ENCODE peak calls at places on chromosomes 3 and 15, in five cellular contexts. J, A, S, I and G are unnamed samples.

GRCh38 chr15:94611656-94612055 is 380.3 kb downstream of the MCTP2 start:
- DNase-seq in J (no peak), A (no peak), S (no peak), I (no peak), G (no peak)

GRCh38 chr3:57682284-57682683 is 10.6 kb downstream of the DENND6A start:
- DNase-seq in J (no peak), A (peak; percentile 21), S (no peak), I (no peak), G (no peak)

GRCh38 chr15:40421246-40422157 is 15.9 kb downstream of the IVD start:
- DNase-seq in J (no peak), A (peak; percentile 66), S (peak; percentile 95), I (peak; percentile 91), G (peak; percentile 87)

GRCh38 chr15:42921049-42921731 is 612 bp upstream of the TTBK2 start:
- DNase-seq in J (peak; percentile 12), A (no peak), S (no peak), I (peak; percentile 18), G (no peak)

GRCh38 chr3:68996356-68996995 is 17.0 kb downstream of the EOGT start:
- DNase-seq in J (peak; percentile 75), A (peak; percentile 61), S (no peak), I (no peak), G (no peak)

GRCh38 chr3:149095487-149095886 is 9.2 kb upstream of the HLTF start:
- DNase-seq in J (no peak), A (no peak), S (no peak), I (peak; percentile 64), G (peak; percentile 64)

GRCh38 chr3:50008931-50009330 is 69.0 kb downstream of the RBM6 start:
- DNase-seq in J (peak; percentile 43), A (peak; percentile 19), S (no peak), I (no peak), G (no peak)

GRCh38 chr3:194485471-194485875 is 1.3 kb downstream of the ATP13A3 start:
- DNase-seq in J (peak; percentile 59), A (no peak), S (no peak), I (no peak), G (peak; percentile 37)

GRCh38 chr15:71328453-71328852 is 213.2 kb downstream of the THSD4 start:
- DNase-seq in J (no peak), A (peak; percentile 36), S (no peak), I (no peak), G (no peak)

GRCh38 chr3:171809513-171810277 is 588 bp downstream of the PLD1 start:
- DNase-seq in J (peak; percentile 91), A (peak; percentile 95), S (peak; percentile 88), I (peak; percentile 59), G (peak; percentile 72)

GRCh38 chr3:179750720-179751328 is 98.0 kb downstream of the USP13 start:
- DNase-seq in J (peak; percentile 8), A (peak; percentile 38), S (no peak), I (no peak), G (no peak)

GRCh38 chr3:177642042-177642441 is 444.8 kb upstream of the TBL1XR1 start:
- DNase-seq in J (no peak), A (no peak), S (no peak), I (no peak), G (no peak)

GRCh38 chr3:52435246-52436101 is 9.4 kb downstream of the SEMA3G start:
- DNase-seq in J (no peak), A (no peak), S (no peak), I (no peak), G (no peak)

GRCh38 chr3:68025189-68025588 is 370.8 kb upstream of the SUCLG2 start:
- DNase-seq in J (no peak), A (no peak), S (no peak), I (no peak), G (no peak)

GRCh38 chr3:11240496-11240895 is 31.7 kb upstream of the ATG7 start:
- DNase-seq in J (peak; percentile 27), A (no peak), S (no peak), I (no peak), G (no peak)

GRCh38 chr3:64730651-64731050 is 42.9 kb upstream of the ADAMTS9 start:
- DNase-seq in J (no peak), A (no peak), S (no peak), I (no peak), G (no peak)

GRCh38 chr3:35932995-35933394 is 293.7 kb downstream of the ARPP21 start:
- DNase-seq in J (peak; percentile 92), A (peak; percentile 89), S (no peak), I (no peak), G (no peak)

GRCh38 chr15:51270706-51271105 is 67.7 kb downstream of the CYP19A1 start:
- DNase-seq in J (no peak), A (no peak), S (no peak), I (no peak), G (no peak)

GRCh38 chr15:61857169-61857829 is 202.9 kb downstream of the VPS13C start:
- DNase-seq in J (no peak), A (no peak), S (no peak), I (no peak), G (no peak)

GRCh38 chr3:155064920-155065319 is 15.2 kb upstream of the MME start:
- DNase-seq in J (no peak), A (peak; percentile 11), S (no peak), I (no peak), G (no peak)

GRCh38 chr15:29934251-29934650 is 112.0 kb upstream of the TJP1 start:
- DNase-seq in J (peak; percentile 65), A (peak; percentile 87), S (no peak), I (no peak), G (no peak)

GRCh38 chr3:64496786-64497560 is 190.8 kb downstream of the ADAMTS9 start:
- DNase-seq in J (no peak), A (no peak), S (no peak), I (no peak), G (no peak)

GRCh38 chr3:43996379-43997301 is 245.0 kb upstream of the TOPAZ1 start:
- DNase-seq in J (no peak), A (peak; percentile 59), S (peak; percentile 81), I (peak; percentile 54), G (peak; percentile 68)
- TF ChIP-seq CTCF in J (no peak), A (no peak), S (peak; percentile 35), I (peak; percentile 70), G (peak; percentile 73)

GRCh38 chr3:17687585-17687984 is 54.8 kb downstream of the TBC1D5 start:
- DNase-seq in J (no peak), A (no peak), S (no peak), I (no peak), G (no peak)

DNA sequence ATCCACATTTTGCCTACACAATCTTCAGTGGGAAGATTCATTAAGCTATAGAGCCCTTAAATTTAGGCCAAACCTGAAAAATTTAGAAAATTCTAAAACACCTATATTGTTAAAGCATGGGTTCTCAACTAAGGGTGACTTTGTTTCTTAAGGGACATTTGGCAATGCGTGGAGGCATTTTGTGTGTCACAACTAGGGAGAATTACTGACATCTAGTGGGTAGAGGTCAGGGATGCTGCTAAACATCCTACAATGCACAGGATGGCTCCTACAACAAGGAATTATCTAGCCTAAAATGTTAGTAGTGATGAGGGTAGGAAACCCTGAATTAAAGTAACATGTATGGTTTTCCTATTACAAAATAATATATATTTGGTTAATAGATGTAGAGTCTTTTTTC is 55.8 kb downstream of the TBC1D5 start:
- DNase-seq in J (no peak), A (peak; percentile 15), S (no peak), I (no peak), G (no peak)
- TF ChIP-seq CTCF in J (no peak), A (no peak), S (peak; percentile 73), I (peak; percentile 22), G (peak; percentile 29)

GRCh38 chr15:67784856-67785430 is 40.4 kb upstream of the SKOR1 start:
- DNase-seq in J (no peak), A (no peak), S (no peak), I (no peak), G (no peak)

GRCh38 chr15:67781907-67782559 is 43.3 kb upstream of the SKOR1 start:
- DNase-seq in J (no peak), A (no peak), S (peak; percentile 75), I (no peak), G (no peak)

GRCh38 chr15:67784057-67784781 is 41.1 kb upstream of the SKOR1 start:
- DNase-seq in J (no peak), A (no peak), S (no peak), I (peak; percentile 73), G (peak; percentile 60)

GRCh38 chr15:67782592-67782991 is 42.7 kb upstream of the SKOR1 start:
- DNase-seq in J (no peak), A (no peak), S (peak; percentile 64), I (no peak), G (no peak)

DNA sequence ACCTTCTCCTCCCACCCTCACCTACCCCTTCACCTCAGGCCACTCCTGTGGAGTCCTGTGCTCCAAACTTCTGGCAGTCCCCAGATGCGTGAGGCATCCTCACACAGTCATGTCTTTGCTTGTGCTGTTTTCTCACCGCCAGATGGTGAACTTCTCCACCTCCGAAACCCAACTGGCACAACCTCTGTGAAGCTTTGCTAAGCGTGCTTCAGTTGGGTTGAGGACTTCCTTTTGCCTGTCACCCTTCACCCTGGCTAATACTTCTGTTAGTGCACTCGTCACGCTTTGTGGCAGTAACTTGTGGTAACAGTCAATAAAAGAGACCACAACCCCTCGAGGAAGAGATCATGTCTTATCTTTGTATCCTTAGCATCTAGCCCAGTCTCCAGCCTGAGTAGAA is 42.0 kb upstream of the SKOR1 start:
- DNase-seq in J (no peak), A (no peak), S (peak; percentile 61), I (peak; percentile 42), G (peak; percentile 37)
- TF ChIP-seq CTCF in J (no peak), A (no peak), S (peak; percentile 35), I (no peak), G (peak; percentile 50)

DNA sequence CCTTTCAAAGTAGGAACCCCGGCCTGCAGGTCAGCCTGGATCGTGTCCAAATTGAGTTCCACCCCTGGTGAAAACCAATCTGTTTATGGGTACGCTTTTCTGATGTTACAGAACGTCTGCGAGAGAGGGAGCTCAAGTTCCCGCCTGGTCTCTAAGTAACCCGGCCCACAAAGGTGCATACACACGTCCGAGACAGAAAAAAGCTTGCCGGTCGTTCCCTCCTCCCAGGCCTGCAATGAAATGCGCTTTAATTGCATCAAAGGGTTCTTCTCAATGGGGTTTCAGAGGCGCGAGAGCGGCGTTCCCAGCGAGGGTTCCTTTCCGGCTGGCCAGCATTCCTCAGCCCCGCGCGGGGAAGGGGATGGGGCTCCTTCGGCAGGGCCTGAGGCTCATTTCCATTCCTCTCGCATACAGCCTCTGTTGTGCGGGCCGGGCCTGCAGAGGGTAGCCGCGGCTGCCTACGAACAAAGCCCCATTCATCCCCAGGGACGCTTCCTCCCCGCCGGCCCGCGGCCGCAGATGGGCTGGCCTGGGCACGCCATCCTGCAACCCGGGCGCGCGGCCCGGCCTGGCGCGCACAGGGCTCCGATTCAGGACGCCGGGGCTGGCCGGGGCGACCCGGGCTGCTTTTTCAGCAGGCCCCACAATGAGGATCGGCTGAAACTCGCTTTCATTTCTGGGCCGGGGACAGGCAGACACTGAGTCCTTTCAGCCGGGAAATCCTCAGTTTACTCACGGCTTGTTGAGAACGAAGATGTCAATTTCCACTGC is 138.3 kb downstream of the TMCO5A start:
- DNase-seq in J (peak; percentile 69), A (peak; percentile 82), S (peak; percentile 96), I (peak; percentile 47), G (peak; percentile 46)
- TF ChIP-seq CTCF in J (peak; percentile 17), A (no peak), S (peak; percentile 48), I (peak; percentile 32), G (peak; percentile 30)